ENCODE peak calls at places on chromosome 15, in seven cellular contexts. V is kidney, Q is psoas muscle, U is heart left ventricle, W is fibroblast of lung, G is AG04450, B is transverse colon. H is an unnamed sample.

GRCh38 chr15:79901958-79902357 is 5.1 kb upstream of the MTHFS start:
- DNase-seq in V (no peak), Q (no peak), U (no peak), W (no peak), G (no peak), B (no peak), H (no peak)

GRCh38 chr15:92277776-92278175 is 115.9 kb upstream of the ST8SIA2 start:
- DNase-seq in V (no peak), Q (no peak), U (no peak), W (peak), G (no peak), B (no peak), H (no peak)

GRCh38 chr15:63945005-63945788 is 101.1 kb downstream of the DAPK2 start:
- DNase-seq in V (peak), Q (peak), U (peak), W (peak), G (no peak), B (peak), H (peak)

GRCh38 chr15:65275728-65276126 is 11.0 kb downstream of the PARP16 start:
- DNase-seq in V (no peak), Q (no peak), U (no peak), W (peak), G (no peak), B (no peak), H (no peak)

GRCh38 chr15:29055876-29056275 is 170.1 kb downstream of the APBA2 start:
- DNase-seq in V (no peak), Q (no peak), U (no peak), W (no peak), G (no peak), B (no peak), H (no peak)

GRCh38 chr15:101250331-101250730 is 1.5 kb downstream of the CHSY1 start:
- DNase-seq in V (no peak), Q (no peak), U (no peak), W (peak), G (no peak), B (no peak), H (no peak)

GRCh38 chr15:57509121-57509520 is 82.6 kb upstream of the MYZAP start:
- DNase-seq in V (no peak), Q (no peak), U (peak), W (no peak), G (no peak), B (no peak), H (no peak)

GRCh38 chr15:79878078-79878705 is 18.6 kb downstream of the MTHFS start:
- DNase-seq in V (no peak), Q (no peak), U (no peak), W (no peak), G (no peak), B (no peak), H (no peak)

GRCh38 chr15:101326462-101327146 is 31.6 kb upstream of the SNRPA1 start:
- DNase-seq in V (peak), Q (no peak), U (no peak), W (no peak), G (no peak), B (no peak), H (no peak)

GRCh38 chr15:36844453-36845094 is 255.8 kb downstream of the MEIS2 start:
- DNase-seq in V (no peak), Q (no peak), U (no peak), W (peak), G (peak), B (no peak), H (no peak)

GRCh38 chr15:60966316-60966715 is 262.8 kb downstream of the RORA start:
- DNase-seq in V (no peak), Q (no peak), U (no peak), W (peak), G (no peak), B (no peak), H (no peak)

GRCh38 chr15:63969652-63970421 is 76.4 kb downstream of the DAPK2 start:
- DNase-seq in V (peak), Q (no peak), U (peak), W (no peak), G (no peak), B (peak), H (no peak)

GRCh38 chr15:70036585-70037343 is 61.0 kb downstream of the TLE3 start:
- DNase-seq in V (peak), Q (no peak), U (peak), W (no peak), G (no peak), B (peak), H (no peak)

GRCh38 chr15:36334059-36334458 is 245.4 kb upstream of the CDIN1 start:
- DNase-seq in V (no peak), Q (no peak), U (no peak), W (peak), G (no peak), B (no peak), H (no peak)

GRCh38 chr15:74543583-74543982 is 2.6 kb downstream of the ARID3B start:
- DNase-seq in V (no peak), Q (no peak), U (no peak), W (no peak), G (no peak), B (no peak), H (no peak)

GRCh38 chr15:85793641-85794597 is 806 bp downstream of the KLHL25 start:
- DNase-seq in V (peak), Q (peak), U (peak), W (peak), G (no peak), B (peak), H (no peak)
- H3K27ac ChIP-seq in V (peak), Q (peak), U (peak), W (peak), G (no peak), B (peak), H (peak)

GRCh38 chr15:39782441-39783138 is at the start of gene FSIP1:
- DNase-seq in V (peak), Q (peak), U (peak), W (peak), G (peak), B (peak), H (peak)

GRCh38 chr15:39783244-39783820 is 691 bp upstream of the FSIP1 start:
- DNase-seq in V (no peak), Q (no peak), U (no peak), W (no peak), G (no peak), B (no peak), H (no peak)

GRCh38 chr15:39785139-39785538 is 2.5 kb upstream of the FSIP1 start:
- DNase-seq in V (no peak), Q (no peak), U (no peak), W (no peak), G (no peak), B (no peak), H (no peak)

GRCh38 chr15:39784638-39785037 is 2.0 kb upstream of the FSIP1 start:
- DNase-seq in V (no peak), Q (no peak), U (no peak), W (no peak), G (no peak), B (no peak), H (no peak)

GRCh38 chr15:39784125-39784524 is 1.5 kb upstream of the FSIP1 start:
- DNase-seq in V (no peak), Q (no peak), U (no peak), W (peak), G (no peak), B (no peak), H (no peak)
- H3K27ac ChIP-seq in V (no peak), Q (no peak), U (peak), W (peak), G (peak), B (peak), H (no peak)

GRCh38 chr15:34665498-34666116 is 82.2 kb upstream of the GOLGA8B start:
- DNase-seq in V (no peak), Q (no peak), U (no peak), W (no peak), G (no peak), B (no peak), H (no peak)
- H3K27ac ChIP-seq in V (no peak), Q (no peak), U (no peak), W (no peak), G (no peak), B (no peak), H (no peak)

DNA sequence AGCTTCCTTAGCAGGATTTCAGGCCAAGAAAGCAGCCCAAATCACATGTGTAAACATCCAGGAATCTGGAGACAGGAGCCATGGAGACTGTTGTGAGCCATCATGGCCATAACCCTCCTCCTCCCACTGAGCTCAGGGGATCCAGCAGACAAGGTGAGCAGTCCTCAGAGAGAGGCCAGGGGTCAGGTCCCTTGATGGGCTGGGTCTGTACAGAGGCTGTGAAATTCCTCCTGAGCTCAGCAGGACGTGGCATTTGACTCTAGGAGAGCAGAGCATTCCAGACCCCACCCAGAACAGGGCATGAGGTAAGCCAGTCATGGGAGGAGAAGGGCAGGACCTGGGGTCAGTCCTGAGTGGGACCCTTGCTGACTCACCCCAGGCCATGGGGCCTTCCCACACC is 67.0 kb upstream of the ACAN start:
- DNase-seq in V (no peak), Q (no peak), U (no peak), W (no peak), G (no peak), B (no peak), H (no peak)
- H3K27ac ChIP-seq in V (no peak), Q (no peak), U (no peak), W (no peak), G (no peak), B (no peak), H (no peak)

GRCh38 chr15:85581495-85581894 is 201.1 kb downstream of the AKAP13 start:
- DNase-seq in V (peak), Q (peak), U (peak), W (no peak), G (no peak), B (peak), H (no peak)

GRCh38 chr15:85583404-85584390 is 203.3 kb downstream of the AKAP13 start:
- DNase-seq in V (no peak), Q (peak), U (peak), W (peak), G (no peak), B (peak), H (no peak)

GRCh38 chr15:85580914-85581313 is 200.5 kb downstream of the AKAP13 start:
- DNase-seq in V (no peak), Q (no peak), U (peak), W (no peak), G (no peak), B (peak), H (no peak)

GRCh38 chr15:85582076-85582718 is 201.8 kb downstream of the AKAP13 start:
- DNase-seq in V (no peak), Q (no peak), U (no peak), W (peak), G (no peak), B (peak), H (no peak)

GRCh38 chr15:85582719-85583089 is 202.3 kb downstream of the AKAP13 start:
- DNase-seq in V (peak), Q (peak), U (peak), W (peak), G (no peak), B (peak), H (no peak)
- H3K27ac ChIP-seq in V (peak), Q (peak), U (peak), W (peak), G (no peak), B (peak), H (peak)

GRCh38 chr15:89815769-89816168 is 1.1 kb upstream of the ANPEP start:
- DNase-seq in V (peak), Q (no peak), U (no peak), W (no peak), G (no peak), B (no peak), H (no peak)
- H3K27ac ChIP-seq in V (no peak), Q (no peak), U (no peak), W (no peak), G (no peak), B (no peak), H (no peak)